ENCODE peak calls at places on chromosomes 2 and 18, in eight cellular contexts. One of them, this sample, is unnamed.

GRCh38 chr2:54471221-54471711 is 15.1 kb downstream of the SPTBN1 start:
- DNase-seq in mesothelial cell of epicardium: peak; percentile 33
- DNase-seq in mammary epithelial cell: peak; percentile 28
- DNase-seq in tibial nerve: no peak
- DNase-seq in hepatocyte: peak; percentile 61
- DNase-seq in left lung: no peak
- DNase-seq in neural progenitor cell: no peak
- DNase-seq in A549: peak; percentile 38
- DNase-seq in this sample: no peak

GRCh38 chr2:148965596-148966431 is 72.7 kb upstream of the LYPD6B start:
- DNase-seq in mesothelial cell of epicardium: no peak
- DNase-seq in tibial nerve: no peak
- DNase-seq in mammary epithelial cell: no peak
- DNase-seq in A549: no peak
- DNase-seq in hepatocyte: no peak
- DNase-seq in neural progenitor cell: no peak
- DNase-seq in left lung: no peak
- DNase-seq in this sample: no peak

GRCh38 chr18:62745089-62745751 is 29.9 kb downstream of the PHLPP1 start:
- DNase-seq in mesothelial cell of epicardium: no peak
- DNase-seq in mammary epithelial cell: no peak
- DNase-seq in A549: no peak
- DNase-seq in left lung: no peak
- DNase-seq in tibial nerve: no peak
- DNase-seq in neural progenitor cell: no peak
- DNase-seq in hepatocyte: no peak
- DNase-seq in this sample: no peak

GRCh38 chr2:55943466-55943865 is 19.9 kb upstream of the EFEMP1 start:
- DNase-seq in neural progenitor cell: no peak
- DNase-seq in A549: no peak
- DNase-seq in left lung: no peak
- DNase-seq in mammary epithelial cell: peak; percentile 58
- DNase-seq in tibial nerve: no peak
- DNase-seq in hepatocyte: no peak
- DNase-seq in mesothelial cell of epicardium: no peak
- DNase-seq in this sample: no peak

GRCh38 chr18:6917082-6917481 is 187.6 kb downstream of the ARHGAP28 start:
- DNase-seq in mammary epithelial cell: peak; percentile 78
- DNase-seq in hepatocyte: no peak
- DNase-seq in A549: no peak
- DNase-seq in left lung: no peak
- DNase-seq in tibial nerve: no peak
- DNase-seq in neural progenitor cell: no peak
- DNase-seq in mesothelial cell of epicardium: no peak
- DNase-seq in this sample: no peak

GRCh38 chr2:203928849-203929248 is 7.7 kb upstream of the ICOS start:
- DNase-seq in mesothelial cell of epicardium: no peak
- DNase-seq in tibial nerve: no peak
- DNase-seq in A549: no peak
- DNase-seq in left lung: no peak
- DNase-seq in mammary epithelial cell: no peak
- DNase-seq in neural progenitor cell: no peak
- DNase-seq in hepatocyte: no peak
- DNase-seq in this sample: no peak

GRCh38 chr2:240876035-240876474 is 7.4 kb downstream of the AGXT start:
- DNase-seq in hepatocyte: no peak
- DNase-seq in neural progenitor cell: no peak
- DNase-seq in A549: no peak
- DNase-seq in mesothelial cell of epicardium: no peak
- DNase-seq in mammary epithelial cell: no peak
- DNase-seq in left lung: no peak
- DNase-seq in tibial nerve: no peak
- DNase-seq in this sample: no peak

GRCh38 chr2:223109341-223109740 is 57.4 kb downstream of the KCNE4 start:
- DNase-seq in left lung: no peak
- DNase-seq in mesothelial cell of epicardium: no peak
- DNase-seq in tibial nerve: no peak
- DNase-seq in hepatocyte: no peak
- DNase-seq in mammary epithelial cell: peak; percentile 8
- DNase-seq in A549: no peak
- DNase-seq in neural progenitor cell: no peak
- DNase-seq in this sample: no peak

GRCh38 chr2:68357608-68358337 is 7.3 kb upstream of the PLEK start:
- DNase-seq in mesothelial cell of epicardium: no peak
- DNase-seq in mammary epithelial cell: peak; percentile 53
- DNase-seq in A549: peak; percentile 22
- DNase-seq in hepatocyte: peak; percentile 21
- DNase-seq in left lung: no peak
- DNase-seq in tibial nerve: peak; percentile 13
- DNase-seq in neural progenitor cell: peak; percentile 73
- DNase-seq in this sample: peak; percentile 57
- TF ChIP-seq CTCF in mesothelial cell of epicardium: no peak
- TF ChIP-seq CTCF in mammary epithelial cell: peak; percentile 62
- TF ChIP-seq CTCF in A549: peak; percentile 20
- TF ChIP-seq CTCF in hepatocyte: peak; percentile 26
- TF ChIP-seq CTCF in left lung: peak; percentile 22
- TF ChIP-seq CTCF in tibial nerve: peak; percentile 37
- TF ChIP-seq CTCF in neural progenitor cell: peak; percentile 60
- TF ChIP-seq CTCF in this sample: no peak

DNA sequence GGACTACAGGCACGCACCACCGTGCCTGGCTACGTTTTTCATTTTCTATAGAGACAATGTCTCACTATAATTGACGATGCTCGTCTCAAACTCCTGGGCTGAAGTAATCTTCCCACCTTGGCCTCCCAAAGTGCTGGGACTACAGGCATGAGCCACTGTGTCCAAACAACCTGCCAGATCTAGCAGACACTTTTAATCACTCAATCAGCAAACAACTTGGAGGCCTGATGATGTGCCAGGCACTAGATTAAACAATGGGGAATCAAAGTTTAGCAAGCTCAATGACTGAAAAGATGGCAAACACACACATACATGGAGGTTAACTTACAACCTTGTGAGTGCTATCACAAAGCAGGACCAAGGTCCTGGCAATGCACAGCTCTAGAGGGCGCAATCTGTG is 29.8 kb upstream of the RMP24 start:
- DNase-seq in mammary epithelial cell: no peak
- DNase-seq in neural progenitor cell: no peak
- DNase-seq in A549: no peak
- DNase-seq in hepatocyte: no peak
- DNase-seq in tibial nerve: no peak
- DNase-seq in left lung: no peak
- DNase-seq in mesothelial cell of epicardium: no peak
- DNase-seq in this sample: no peak
- TF ChIP-seq CTCF in mammary epithelial cell: no peak
- TF ChIP-seq CTCF in neural progenitor cell: no peak
- TF ChIP-seq CTCF in A549: no peak
- TF ChIP-seq CTCF in hepatocyte: no peak
- TF ChIP-seq CTCF in tibial nerve: no peak
- TF ChIP-seq CTCF in left lung: no peak
- TF ChIP-seq CTCF in mesothelial cell of epicardium: no peak
- TF ChIP-seq CTCF in this sample: no peak

GRCh38 chr18:32072321-32072720 is 19.4 kb upstream of the RNF138 start:
- DNase-seq in A549: peak; percentile 28
- DNase-seq in left lung: no peak
- DNase-seq in mesothelial cell of epicardium: no peak
- DNase-seq in hepatocyte: no peak
- DNase-seq in neural progenitor cell: no peak
- DNase-seq in mammary epithelial cell: no peak
- DNase-seq in tibial nerve: no peak
- DNase-seq in this sample: no peak
- TF ChIP-seq CTCF in A549: peak; percentile 25
- TF ChIP-seq CTCF in left lung: peak; percentile 14
- TF ChIP-seq CTCF in mesothelial cell of epicardium: peak; percentile 51
- TF ChIP-seq CTCF in hepatocyte: peak; percentile 21
- TF ChIP-seq CTCF in neural progenitor cell: peak; percentile 36
- TF ChIP-seq CTCF in mammary epithelial cell: peak; percentile 54
- TF ChIP-seq CTCF in tibial nerve: peak; percentile 35
- TF ChIP-seq CTCF in this sample: peak; percentile 66

DNA sequence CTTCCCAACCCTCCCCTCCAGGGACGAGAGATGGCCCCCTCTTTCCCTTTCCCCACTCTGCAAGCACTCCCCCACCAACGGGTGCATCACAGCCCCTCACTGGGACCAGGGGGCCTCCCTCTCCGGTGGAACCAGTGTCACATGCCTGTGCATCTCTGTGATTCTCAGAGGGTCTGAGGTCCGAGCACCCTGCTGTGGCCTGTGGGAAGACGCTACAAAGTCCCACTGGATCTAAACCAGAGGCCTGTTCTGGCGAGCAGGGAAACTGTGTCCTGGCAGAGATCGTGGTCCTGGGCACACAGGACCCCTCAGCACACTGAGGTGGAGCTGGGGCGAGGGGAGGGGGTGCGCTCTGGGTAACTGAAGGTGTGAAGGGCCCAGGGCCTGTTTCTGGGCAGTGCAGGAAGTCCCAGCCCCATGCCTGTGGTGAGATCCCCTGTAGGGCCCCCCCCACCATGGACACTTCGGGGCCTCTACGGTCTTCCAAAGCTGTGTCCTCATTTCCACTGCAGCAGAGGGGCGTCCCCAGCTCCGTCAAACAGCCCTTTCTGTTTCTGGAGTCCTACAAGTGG is 8.0 kb downstream of the SNORC start:
- DNase-seq in mesothelial cell of epicardium: no peak
- DNase-seq in tibial nerve: peak; percentile 4
- DNase-seq in A549: no peak
- DNase-seq in neural progenitor cell: no peak
- DNase-seq in left lung: no peak
- DNase-seq in mammary epithelial cell: no peak
- DNase-seq in hepatocyte: no peak
- DNase-seq in this sample: no peak
- TF ChIP-seq CTCF in mesothelial cell of epicardium: no peak
- TF ChIP-seq CTCF in tibial nerve: no peak
- TF ChIP-seq CTCF in A549: no peak
- TF ChIP-seq CTCF in neural progenitor cell: no peak
- TF ChIP-seq CTCF in left lung: no peak
- TF ChIP-seq CTCF in mammary epithelial cell: no peak
- TF ChIP-seq CTCF in hepatocyte: no peak
- TF ChIP-seq CTCF in this sample: no peak

DNA sequence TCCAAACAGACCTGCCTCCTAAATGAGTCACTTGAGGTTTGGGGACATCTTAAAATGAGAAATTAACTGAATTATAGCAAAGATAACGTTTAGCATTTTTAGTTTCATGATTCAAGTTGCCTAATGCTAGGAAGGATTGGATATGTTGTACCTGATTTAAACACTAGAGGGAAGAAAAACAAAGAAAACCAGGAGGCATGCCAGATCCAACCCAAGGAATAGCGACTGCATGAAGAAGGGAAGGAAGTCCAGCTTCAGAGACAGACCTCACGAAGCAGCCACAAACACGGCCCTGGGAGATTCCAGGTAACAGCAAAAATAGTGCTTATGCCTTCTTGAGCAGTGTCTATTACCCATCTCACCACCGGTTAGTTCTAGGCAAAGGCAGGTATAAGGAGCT is 499.9 kb upstream of the SPHKAP start:
- DNase-seq in left lung: no peak
- DNase-seq in A549: no peak
- DNase-seq in mesothelial cell of epicardium: no peak
- DNase-seq in tibial nerve: no peak
- DNase-seq in hepatocyte: peak; percentile 62
- DNase-seq in neural progenitor cell: peak; percentile 50
- DNase-seq in mammary epithelial cell: peak; percentile 42
- DNase-seq in this sample: no peak
- TF ChIP-seq CTCF in left lung: peak; percentile 44
- TF ChIP-seq CTCF in A549: peak; percentile 37
- TF ChIP-seq CTCF in mesothelial cell of epicardium: peak; percentile 72
- TF ChIP-seq CTCF in tibial nerve: peak; percentile 57
- TF ChIP-seq CTCF in hepatocyte: peak; percentile 58
- TF ChIP-seq CTCF in neural progenitor cell: peak; percentile 52
- TF ChIP-seq CTCF in mammary epithelial cell: peak; percentile 60
- TF ChIP-seq CTCF in this sample: peak; percentile 74

GRCh38 chr2:152759290-152760072 is 41.1 kb downstream of the ARL6IP6 start:
- DNase-seq in neural progenitor cell: no peak
- DNase-seq in mammary epithelial cell: no peak
- DNase-seq in left lung: no peak
- DNase-seq in mesothelial cell of epicardium: no peak
- DNase-seq in tibial nerve: no peak
- DNase-seq in hepatocyte: no peak
- DNase-seq in A549: no peak
- DNase-seq in this sample: no peak

GRCh38 chr2:152755029-152755428 is 36.6 kb downstream of the ARL6IP6 start:
- DNase-seq in hepatocyte: peak; percentile 29
- DNase-seq in mesothelial cell of epicardium: no peak
- DNase-seq in tibial nerve: no peak
- DNase-seq in neural progenitor cell: peak; percentile 62
- DNase-seq in mammary epithelial cell: peak; percentile 19
- DNase-seq in A549: no peak
- DNase-seq in left lung: no peak
- DNase-seq in this sample: peak; percentile 56
- TF ChIP-seq CTCF in hepatocyte: peak; percentile 38
- TF ChIP-seq CTCF in mesothelial cell of epicardium: no peak
- TF ChIP-seq CTCF in tibial nerve: no peak
- TF ChIP-seq CTCF in neural progenitor cell: peak; percentile 65
- TF ChIP-seq CTCF in mammary epithelial cell: peak; percentile 25
- TF ChIP-seq CTCF in A549: peak; percentile 38
- TF ChIP-seq CTCF in left lung: no peak
- TF ChIP-seq CTCF in this sample: peak; percentile 59

This sample was measured in endothelial cell.